ENCODE peak calls at places on chromosomes 6 and 20, in seven cellular contexts. L, C, O, B, D, M and I are unnamed samples.
A peak's percentile ranks its signal among the peaks of the same experiment; 100 is the strongest.

GRCh38 chr6:112231609-112232060 is 22.7 kb downstream of the LAMA4 start:
- DNase-seq in L (no peak), C (no peak), M (no peak), O (no peak), B (no peak), D (no peak), I (no peak)

GRCh38 chr20:288956-289692 is 1.4 kb downstream of the C20orf96 start:
- DNase-seq in L (no peak), C (no peak), D (no peak), M (no peak), O (no peak), B (no peak), I (no peak)

GRCh38 chr20:42700423-42700822 is 489.3 kb downstream of the PTPRT start:
- DNase-seq in O (no peak), B (no peak), M (no peak), L (no peak), C (no peak), D (no peak), I (no peak)

GRCh38 chr6:30062471-30063178 is 1.6 kb downstream of the POLR1H start:
- DNase-seq in L (no peak), M (no peak), B (no peak), D (no peak), C (no peak), O (no peak), I (no peak)

GRCh38 chr6:70370496-70370895 is 42.8 kb upstream of the FAM135A start:
- DNase-seq in D (no peak), C (no peak), L (no peak), B (no peak), M (no peak), O (no peak), I (no peak)

GRCh38 chr6:125258651-125259353 is 43.0 kb downstream of the HDDC2 start:
- DNase-seq in L (no peak), C (no peak), O (no peak), D (peak; percentile 21), B (no peak), M (no peak), I (no peak)

GRCh38 chr6:159729598-159729997 is 2.3 kb downstream of the WTAP start:
- DNase-seq in C (no peak), D (peak; percentile 59), L (no peak), M (no peak), B (no peak), O (no peak), I (peak; percentile 8)

GRCh38 chr6:161549977-161550655 is 276.3 kb upstream of the AGPAT4 start:
- DNase-seq in B (no peak), L (no peak), O (no peak), D (no peak), M (no peak), C (no peak), I (no peak)

GRCh38 chr6:17851720-17852161 is 135.7 kb downstream of the KIF13A start:
- DNase-seq in O (no peak), D (no peak), B (no peak), C (no peak), L (no peak), M (no peak), I (no peak)

GRCh38 chr6:168032383-168032760 is 34.9 kb downstream of the KIF25 start:
- DNase-seq in L (no peak), O (no peak), B (no peak), D (no peak), M (peak; percentile 55), C (no peak), I (no peak)

GRCh38 chr6:87772597-87773530 is 70.8 kb upstream of the AKIRIN2 start:
- DNase-seq in O (no peak), L (no peak), D (no peak), B (no peak), M (no peak), C (no peak), I (no peak)

GRCh38 chr6:169994734-169995133 is 243.3 kb downstream of the ERMARD start:
- DNase-seq in M (no peak), D (no peak), C (peak; percentile 4), L (no peak), B (no peak), O (no peak), I (no peak)

GRCh38 chr20:3045816-3046676 is at the start of gene MRPS26:
- DNase-seq in M (peak; percentile 90), O (peak; percentile 93), B (peak; percentile 72), D (peak; percentile 94), C (peak; percentile 90), L (peak; percentile 81), I (peak; percentile 96)

GRCh38 chr6:135093578-135093977 is 39.0 kb upstream of the HBS1L start:
- DNase-seq in B (no peak), D (no peak), L (no peak), C (no peak), M (no peak), O (no peak), I (no peak)

GRCh38 chr20:44004306-44004915 is 89.8 kb downstream of the TOX2 start:
- DNase-seq in C (no peak), B (no peak), L (no peak), O (no peak), D (no peak), M (no peak), I (no peak)

GRCh38 chr6:68892432-68892831 is 257.4 kb downstream of the ADGRB3 start:
- DNase-seq in O (no peak), B (no peak), L (no peak), C (no peak), D (no peak), M (no peak), I (no peak)

GRCh38 chr20:61886721-61887658 is 178.7 kb downstream of the TAF4 start:
- DNase-seq in C (peak; percentile 75), M (no peak), L (peak; percentile 16), B (peak; percentile 24), D (peak; percentile 24), O (no peak), I (peak; percentile 78)

GRCh38 chr6:138722425-138723371 is 50.9 kb upstream of the CCDC28A start:
- DNase-seq in C (no peak), L (no peak), O (no peak), M (no peak), D (no peak), B (no peak), I (no peak)